ENCODE peak calls at places on chromosomes 13 and 19, in seven cellular contexts. One of them, this sample, is unnamed.

GRCh38 chr19:50046649-50047503 is 21.1 kb downstream of the ZNF473 start:
- DNase-seq in stimulated activated CD4-positive, alpha-beta T cell treated with anti-CD3 and anti-CD28 coated beads, Interleukin-15, amount 100 ng/mL, for 48 hours: no peak
- DNase-seq in left ventricle myocardium inferior: peak
- DNase-seq in stomach: peak
- DNase-seq in T-helper 9 cell: peak
- DNase-seq in NCI-H2171: no peak
- DNase-seq in aorta: peak
- DNase-seq in this sample: peak

GRCh38 chr13:33363328-33363727 is 77.8 kb upstream of the STARD13 start:
- DNase-seq in stimulated activated CD4-positive, alpha-beta T cell treated with anti-CD3 and anti-CD28 coated beads, Interleukin-15, amount 100 ng/mL, for 48 hours: no peak
- DNase-seq in left ventricle myocardium inferior: no peak
- DNase-seq in stomach: no peak
- DNase-seq in T-helper 9 cell: no peak
- DNase-seq in NCI-H2171: no peak
- DNase-seq in aorta: peak
- DNase-seq in this sample: no peak

GRCh38 chr19:38384209-38385027 is 3.4 kb downstream of the GGN start:
- DNase-seq in stimulated activated CD4-positive, alpha-beta T cell treated with anti-CD3 and anti-CD28 coated beads, Interleukin-15, amount 100 ng/mL, for 48 hours: no peak
- DNase-seq in left ventricle myocardium inferior: no peak
- DNase-seq in stomach: no peak
- DNase-seq in T-helper 9 cell: no peak
- DNase-seq in NCI-H2171: no peak
- DNase-seq in aorta: no peak
- DNase-seq in this sample: no peak

GRCh38 chr19:3950871-3951861 is 18.3 kb downstream of the NMRK2 start:
- DNase-seq in stimulated activated CD4-positive, alpha-beta T cell treated with anti-CD3 and anti-CD28 coated beads, Interleukin-15, amount 100 ng/mL, for 48 hours: no peak
- DNase-seq in left ventricle myocardium inferior: peak
- DNase-seq in stomach: no peak
- DNase-seq in T-helper 9 cell: no peak
- DNase-seq in NCI-H2171: peak
- DNase-seq in aorta: peak
- DNase-seq in this sample: no peak

GRCh38 chr19:39193785-39194184 is 3.0 kb upstream of the NCCRP1 start:
- DNase-seq in stimulated activated CD4-positive, alpha-beta T cell treated with anti-CD3 and anti-CD28 coated beads, Interleukin-15, amount 100 ng/mL, for 48 hours: no peak
- DNase-seq in left ventricle myocardium inferior: no peak
- DNase-seq in stomach: peak
- DNase-seq in T-helper 9 cell: no peak
- DNase-seq in NCI-H2171: no peak
- DNase-seq in aorta: no peak
- DNase-seq in this sample: no peak

GRCh38 chr13:97223711-97224461 is 1.8 kb downstream of the MBNL2 start:
- DNase-seq in stimulated activated CD4-positive, alpha-beta T cell treated with anti-CD3 and anti-CD28 coated beads, Interleukin-15, amount 100 ng/mL, for 48 hours: no peak
- DNase-seq in left ventricle myocardium inferior: peak
- DNase-seq in stomach: peak
- DNase-seq in T-helper 9 cell: peak
- DNase-seq in NCI-H2171: peak
- DNase-seq in aorta: no peak
- DNase-seq in this sample: no peak

GRCh38 chr19:17829855-17830566 is 8.7 kb upstream of the INSL3 start:
- DNase-seq in stimulated activated CD4-positive, alpha-beta T cell treated with anti-CD3 and anti-CD28 coated beads, Interleukin-15, amount 100 ng/mL, for 48 hours: no peak
- DNase-seq in left ventricle myocardium inferior: no peak
- DNase-seq in stomach: no peak
- DNase-seq in T-helper 9 cell: no peak
- DNase-seq in NCI-H2171: peak
- DNase-seq in aorta: no peak
- DNase-seq in this sample: no peak

GRCh38 chr13:19606737-19607136 is 26.7 kb upstream of the MPHOSPH8 start:
- DNase-seq in stimulated activated CD4-positive, alpha-beta T cell treated with anti-CD3 and anti-CD28 coated beads, Interleukin-15, amount 100 ng/mL, for 48 hours: no peak
- DNase-seq in left ventricle myocardium inferior: no peak
- DNase-seq in stomach: no peak
- DNase-seq in T-helper 9 cell: no peak
- DNase-seq in NCI-H2171: no peak
- DNase-seq in aorta: no peak
- DNase-seq in this sample: no peak

GRCh38 chr13:93226623-93227279 is at the start of gene GPC6:
- DNase-seq in stimulated activated CD4-positive, alpha-beta T cell treated with anti-CD3 and anti-CD28 coated beads, Interleukin-15, amount 100 ng/mL, for 48 hours: no peak
- DNase-seq in left ventricle myocardium inferior: no peak
- DNase-seq in stomach: no peak
- DNase-seq in T-helper 9 cell: no peak
- DNase-seq in NCI-H2171: peak
- DNase-seq in aorta: peak
- DNase-seq in this sample: peak

GRCh38 chr13:101627556-101627943 is 175.1 kb downstream of the ITGBL1 start:
- DNase-seq in stimulated activated CD4-positive, alpha-beta T cell treated with anti-CD3 and anti-CD28 coated beads, Interleukin-15, amount 100 ng/mL, for 48 hours: no peak
- DNase-seq in left ventricle myocardium inferior: no peak
- DNase-seq in stomach: no peak
- DNase-seq in T-helper 9 cell: no peak
- DNase-seq in NCI-H2171: no peak
- DNase-seq in aorta: no peak
- DNase-seq in this sample: no peak

GRCh38 chr13:27194209-27194608 is 22.6 kb upstream of the USP12 start:
- DNase-seq in stimulated activated CD4-positive, alpha-beta T cell treated with anti-CD3 and anti-CD28 coated beads, Interleukin-15, amount 100 ng/mL, for 48 hours: no peak
- DNase-seq in left ventricle myocardium inferior: no peak
- DNase-seq in stomach: no peak
- DNase-seq in T-helper 9 cell: no peak
- DNase-seq in NCI-H2171: no peak
- DNase-seq in aorta: no peak
- DNase-seq in this sample: no peak

GRCh38 chr13:44271031-44271433 is 102.6 kb upstream of the SERP2 start:
- DNase-seq in stimulated activated CD4-positive, alpha-beta T cell treated with anti-CD3 and anti-CD28 coated beads, Interleukin-15, amount 100 ng/mL, for 48 hours: no peak
- DNase-seq in left ventricle myocardium inferior: no peak
- DNase-seq in stomach: no peak
- DNase-seq in T-helper 9 cell: no peak
- DNase-seq in NCI-H2171: no peak
- DNase-seq in aorta: no peak
- DNase-seq in this sample: no peak

GRCh38 chr19:54179921-54180452 is 7.0 kb upstream of the TMC4 start:
- DNase-seq in stimulated activated CD4-positive, alpha-beta T cell treated with anti-CD3 and anti-CD28 coated beads, Interleukin-15, amount 100 ng/mL, for 48 hours: no peak
- DNase-seq in left ventricle myocardium inferior: no peak
- DNase-seq in stomach: peak
- DNase-seq in T-helper 9 cell: no peak
- DNase-seq in NCI-H2171: no peak
- DNase-seq in aorta: peak
- DNase-seq in this sample: no peak

GRCh38 chr13:60838581-60838980 is 441.6 kb downstream of the TDRD3 start:
- DNase-seq in stimulated activated CD4-positive, alpha-beta T cell treated with anti-CD3 and anti-CD28 coated beads, Interleukin-15, amount 100 ng/mL, for 48 hours: no peak
- DNase-seq in left ventricle myocardium inferior: no peak
- DNase-seq in stomach: no peak
- DNase-seq in T-helper 9 cell: no peak
- DNase-seq in NCI-H2171: no peak
- DNase-seq in aorta: no peak
- DNase-seq in this sample: no peak

GRCh38 chr13:22108283-22108897 is 437.5 kb downstream of the FGF9 start:
- DNase-seq in stimulated activated CD4-positive, alpha-beta T cell treated with anti-CD3 and anti-CD28 coated beads, Interleukin-15, amount 100 ng/mL, for 48 hours: no peak
- DNase-seq in left ventricle myocardium inferior: no peak
- DNase-seq in stomach: no peak
- DNase-seq in T-helper 9 cell: no peak
- DNase-seq in NCI-H2171: no peak
- DNase-seq in aorta: no peak
- DNase-seq in this sample: no peak

GRCh38 chr19:51948979-51949378 is 21.7 kb downstream of the ZNF613 start:
- DNase-seq in stimulated activated CD4-positive, alpha-beta T cell treated with anti-CD3 and anti-CD28 coated beads, Interleukin-15, amount 100 ng/mL, for 48 hours: no peak
- DNase-seq in left ventricle myocardium inferior: peak
- DNase-seq in stomach: no peak
- DNase-seq in T-helper 9 cell: no peak
- DNase-seq in NCI-H2171: no peak
- DNase-seq in aorta: peak
- DNase-seq in this sample: no peak

GRCh38 chr19:35459414-35460082 is 11.5 kb downstream of the FFAR2 start:
- DNase-seq in stimulated activated CD4-positive, alpha-beta T cell treated with anti-CD3 and anti-CD28 coated beads, Interleukin-15, amount 100 ng/mL, for 48 hours: no peak
- DNase-seq in left ventricle myocardium inferior: peak
- DNase-seq in stomach: peak
- DNase-seq in T-helper 9 cell: no peak
- DNase-seq in NCI-H2171: no peak
- DNase-seq in aorta: no peak
- DNase-seq in this sample: no peak

GRCh38 chr13:100887729-100888151 is 213.1 kb upstream of the TMTC4 start:
- DNase-seq in stimulated activated CD4-positive, alpha-beta T cell treated with anti-CD3 and anti-CD28 coated beads, Interleukin-15, amount 100 ng/mL, for 48 hours: no peak
- DNase-seq in left ventricle myocardium inferior: no peak
- DNase-seq in stomach: no peak
- DNase-seq in T-helper 9 cell: no peak
- DNase-seq in NCI-H2171: no peak
- DNase-seq in aorta: no peak
- DNase-seq in this sample: no peak

GRCh38 chr19:50602496-50602895 is 34.3 kb upstream of the LRRC4B start:
- DNase-seq in stimulated activated CD4-positive, alpha-beta T cell treated with anti-CD3 and anti-CD28 coated beads, Interleukin-15, amount 100 ng/mL, for 48 hours: no peak
- DNase-seq in left ventricle myocardium inferior: no peak
- DNase-seq in stomach: no peak
- DNase-seq in T-helper 9 cell: no peak
- DNase-seq in NCI-H2171: no peak
- DNase-seq in aorta: no peak
- DNase-seq in this sample: no peak

GRCh38 chr13:27043013-27043412 is 128.6 kb downstream of the USP12 start:
- DNase-seq in stimulated activated CD4-positive, alpha-beta T cell treated with anti-CD3 and anti-CD28 coated beads, Interleukin-15, amount 100 ng/mL, for 48 hours: peak
- DNase-seq in left ventricle myocardium inferior: no peak
- DNase-seq in stomach: peak
- DNase-seq in T-helper 9 cell: no peak
- DNase-seq in NCI-H2171: no peak
- DNase-seq in aorta: no peak
- DNase-seq in this sample: peak

GRCh38 chr19:16106121-16106520 is 5.6 kb upstream of the RAB8A start:
- DNase-seq in stimulated activated CD4-positive, alpha-beta T cell treated with anti-CD3 and anti-CD28 coated beads, Interleukin-15, amount 100 ng/mL, for 48 hours: no peak
- DNase-seq in left ventricle myocardium inferior: no peak
- DNase-seq in stomach: no peak
- DNase-seq in T-helper 9 cell: no peak
- DNase-seq in NCI-H2171: no peak
- DNase-seq in aorta: no peak
- DNase-seq in this sample: no peak

GRCh38 chr19:56110515-56111448 is 10.3 kb downstream of the ZNF787 start:
- DNase-seq in stimulated activated CD4-positive, alpha-beta T cell treated with anti-CD3 and anti-CD28 coated beads, Interleukin-15, amount 100 ng/mL, for 48 hours: no peak
- DNase-seq in left ventricle myocardium inferior: peak
- DNase-seq in stomach: peak
- DNase-seq in T-helper 9 cell: no peak
- DNase-seq in NCI-H2171: no peak
- DNase-seq in aorta: no peak
- DNase-seq in this sample: no peak

GRCh38 chr13:39370554-39370953 is 232.4 kb downstream of the LHFPL6 start:
- DNase-seq in stimulated activated CD4-positive, alpha-beta T cell treated with anti-CD3 and anti-CD28 coated beads, Interleukin-15, amount 100 ng/mL, for 48 hours: no peak
- DNase-seq in left ventricle myocardium inferior: peak
- DNase-seq in stomach: no peak
- DNase-seq in T-helper 9 cell: no peak
- DNase-seq in NCI-H2171: no peak
- DNase-seq in aorta: peak
- DNase-seq in this sample: no peak

GRCh38 chr19:789473-790052 is 7.7 kb upstream of the PTBP1 start:
- DNase-seq in stimulated activated CD4-positive, alpha-beta T cell treated with anti-CD3 and anti-CD28 coated beads, Interleukin-15, amount 100 ng/mL, for 48 hours: no peak
- DNase-seq in left ventricle myocardium inferior: no peak
- DNase-seq in stomach: no peak
- DNase-seq in T-helper 9 cell: no peak
- DNase-seq in NCI-H2171: no peak
- DNase-seq in aorta: peak
- DNase-seq in this sample: no peak

GRCh38 chr19:44684892-44685847 is 13.8 kb upstream of the CEACAM16 start:
- DNase-seq in stimulated activated CD4-positive, alpha-beta T cell treated with anti-CD3 and anti-CD28 coated beads, Interleukin-15, amount 100 ng/mL, for 48 hours: no peak
- DNase-seq in left ventricle myocardium inferior: no peak
- DNase-seq in stomach: peak
- DNase-seq in T-helper 9 cell: no peak
- DNase-seq in NCI-H2171: no peak
- DNase-seq in aorta: no peak
- DNase-seq in this sample: no peak

GRCh38 chr13:73914119-73914518 is 220.1 kb downstream of the KLF12 start:
- DNase-seq in stimulated activated CD4-positive, alpha-beta T cell treated with anti-CD3 and anti-CD28 coated beads, Interleukin-15, amount 100 ng/mL, for 48 hours: no peak
- DNase-seq in left ventricle myocardium inferior: no peak
- DNase-seq in stomach: no peak
- DNase-seq in T-helper 9 cell: no peak
- DNase-seq in NCI-H2171: no peak
- DNase-seq in aorta: no peak
- DNase-seq in this sample: no peak

GRCh38 chr13:20814224-20814910 is 40.6 kb upstream of the EEF1AKMT1 start:
- DNase-seq in stimulated activated CD4-positive, alpha-beta T cell treated with anti-CD3 and anti-CD28 coated beads, Interleukin-15, amount 100 ng/mL, for 48 hours: no peak
- DNase-seq in left ventricle myocardium inferior: peak
- DNase-seq in stomach: peak
- DNase-seq in T-helper 9 cell: no peak
- DNase-seq in NCI-H2171: no peak
- DNase-seq in aorta: peak
- DNase-seq in this sample: no peak

GRCh38 chr19:43774103-43774939 is 6.5 kb downstream of the KCNN4 start:
- DNase-seq in stimulated activated CD4-positive, alpha-beta T cell treated with anti-CD3 and anti-CD28 coated beads, Interleukin-15, amount 100 ng/mL, for 48 hours: no peak
- DNase-seq in left ventricle myocardium inferior: peak
- DNase-seq in stomach: peak
- DNase-seq in T-helper 9 cell: no peak
- DNase-seq in NCI-H2171: no peak
- DNase-seq in aorta: peak
- DNase-seq in this sample: no peak